ENCODE peak calls at places on chromosomes 11 and 22, in seven cellular contexts. U is H7, D is neural progenitor cell, Q is PC-3, L is tibial artery, S is mesendoderm, O is gastrocnemius medialis. C is an unnamed sample.

GRCh38 chr22:24969588-24970301 is 17.2 kb downstream of the KIAA1671 start:
- DNase-seq in U (no peak), D (no peak), Q (peak; percentile 85), L (peak; percentile 86), S (peak; percentile 89), O (peak; percentile 14), C (no peak)

GRCh38 chr11:106286881-106287504 is 209.5 kb downstream of the AASDHPPT start:
- DNase-seq in U (no peak), D (peak; percentile 53), Q (no peak), L (no peak), S (peak; percentile 78), O (no peak), C (no peak)

GRCh38 chr22:11598492-11599440 is 3929.2 kb upstream of the OR11H1 start:
- DNase-seq in U (no peak), D (no peak), Q (no peak), L (no peak), S (no peak), O (no peak), C (no peak)

GRCh38 chr22:37362618-37363017 is 64.7 kb downstream of the ELFN2 start:
- DNase-seq in U (no peak), D (no peak), Q (peak; percentile 0), L (no peak), S (no peak), O (no peak), C (no peak)

GRCh38 chr22:44026066-44026629 is 2.0 kb downstream of the PARVB start:
- DNase-seq in U (no peak), D (no peak), Q (no peak), L (no peak), S (no peak), O (no peak), C (no peak)

GRCh38 chr11:106077609-106078517 is at the start of gene AASDHPPT:
- DNase-seq in U (peak; percentile 35), D (no peak), Q (peak; percentile 39), L (no peak), S (no peak), O (peak; percentile 15), C (no peak)

GRCh38 chr22:33018232-33018864 is 39.8 kb downstream of the SYN3 start:
- DNase-seq in U (peak; percentile 86), D (peak; percentile 73), Q (peak; percentile 46), L (no peak), S (peak; percentile 70), O (no peak), C (no peak)

GRCh38 chr11:6526411-6527135 is 29.5 kb downstream of the DNHD1 start:
- DNase-seq in U (no peak), D (no peak), Q (no peak), L (no peak), S (no peak), O (no peak), C (no peak)

GRCh38 chr11:126790550-126790981 is 210.0 kb downstream of the KIRREL3 start:
- DNase-seq in U (peak; percentile 49), D (peak; percentile 16), Q (peak; percentile 33), L (no peak), S (peak; percentile 81), O (no peak), C (no peak)

GRCh38 chr22:49018601-49019000 is 809.1 kb downstream of the BRD1 start:
- DNase-seq in U (peak; percentile 30), D (no peak), Q (no peak), L (peak; percentile 24), S (no peak), O (no peak), C (no peak)

GRCh38 chr22:43743131-43743530 is 69.0 kb downstream of the EFCAB6 start:
- DNase-seq in U (peak; percentile 85), D (peak; percentile 66), Q (peak; percentile 14), L (no peak), S (peak; percentile 56), O (no peak), C (no peak)

GRCh38 chr11:11420512-11420911 is 67.5 kb upstream of the CSNK2A3 start:
- DNase-seq in U (no peak), D (no peak), Q (no peak), L (no peak), S (no peak), O (no peak), C (no peak)

GRCh38 chr11:42646959-42647358 is 664.8 kb upstream of the API5 start:
- DNase-seq in U (no peak), D (no peak), Q (no peak), L (no peak), S (no peak), O (no peak), C (no peak)

GRCh38 chr11:111688028-111688427 is 78.2 kb downstream of the PPP2R1B start:
- DNase-seq in U (no peak), D (no peak), Q (no peak), L (no peak), S (no peak), O (no peak), C (no peak)

GRCh38 chr11:71453021-71453910 is at the start of gene NADSYN1:
- DNase-seq in U (peak; percentile 99), D (peak; percentile 99), Q (peak; percentile 98), L (peak; percentile 98), S (peak; percentile 96), O (peak; percentile 95), C (peak; percentile 72)

GRCh38 chr22:23652711-23653110 is 20.6 kb upstream of the DRICH1 start:
- DNase-seq in U (no peak), D (no peak), Q (no peak), L (no peak), S (no peak), O (no peak), C (no peak)

GRCh38 chr11:69151811-69152210 is 3.9 kb upstream of the SMIM38 start:
- DNase-seq in U (peak; percentile 62), D (no peak), Q (no peak), L (peak; percentile 34), S (peak; percentile 49), O (no peak), C (no peak)

GRCh38 chr11:117597083-117597482 is 199.9 kb downstream of the DSCAML1 start:
- DNase-seq in U (peak; percentile 80), D (peak; percentile 83), Q (peak; percentile 56), L (peak; percentile 42), S (peak; percentile 76), O (no peak), C (no peak)

GRCh38 chr11:70675697-70676374 is 277.5 kb downstream of the CTTN start:
- DNase-seq in U (no peak), D (no peak), Q (peak; percentile 41), L (no peak), S (no peak), O (no peak), C (no peak)

GRCh38 chr11:36253238-36253637 is 36.0 kb downstream of the COMMD9 start:
- DNase-seq in U (no peak), D (peak; percentile 61), Q (no peak), L (no peak), S (peak; percentile 56), O (no peak), C (no peak)

GRCh38 chr11:11263238-11264030 is 89.6 kb downstream of the CSNK2A3 start:
- DNase-seq in U (no peak), D (no peak), Q (peak; percentile 15), L (no peak), S (peak; percentile 56), O (no peak), C (no peak)

GRCh38 chr11:7936615-7937014 is 4.9 kb downstream of the OR10A3 start:
- DNase-seq in U (no peak), D (no peak), Q (peak; percentile 69), L (no peak), S (no peak), O (no peak), C (no peak)

GRCh38 chr11:17750013-17750816 is 15.6 kb downstream of the KCNC1 start:
- DNase-seq in U (no peak), D (no peak), Q (no peak), L (peak; percentile 31), S (no peak), O (no peak), C (no peak)

GRCh38 chr11:42802211-42802918 is 509.4 kb upstream of the API5 start:
- DNase-seq in U (no peak), D (no peak), Q (no peak), L (no peak), S (no peak), O (no peak), C (no peak)

GRCh38 chr11:44963071-44963575 is 12.4 kb upstream of the TP53I11 start:
- DNase-seq in U (peak; percentile 72), D (peak; percentile 50), Q (no peak), L (no peak), S (no peak), O (no peak), C (no peak)

DNA sequence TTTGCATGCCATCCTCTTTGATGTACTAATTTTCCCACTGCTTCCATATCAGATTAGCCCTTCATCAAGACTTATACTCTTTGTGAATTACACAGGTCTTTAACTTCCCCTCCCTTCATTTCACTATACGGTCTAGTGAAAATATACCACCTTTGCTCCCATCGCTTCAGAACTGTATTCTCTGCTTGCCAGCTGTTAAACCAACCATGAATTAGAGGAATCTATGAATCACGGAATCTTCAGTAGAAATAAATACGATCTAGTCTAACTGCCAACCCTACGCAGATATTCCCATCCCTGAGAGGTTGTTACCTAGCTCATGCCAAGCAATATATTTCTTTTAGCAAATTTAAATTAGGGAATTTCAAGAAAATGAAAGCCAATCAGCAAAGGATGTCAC is 177.8 kb upstream of the MPPED2 start:
- DNase-seq in U (no peak), D (no peak), Q (no peak), L (no peak), S (no peak), O (no peak), C (no peak)
- H3K4me3 ChIP-seq in U (no peak overlapping the region), D (no peak overlapping the region), Q (no peak overlapping the region), L (no peak overlapping the region), S (no peak overlapping the region), O (no peak overlapping the region), C (no peak overlapping the region)

DNA sequence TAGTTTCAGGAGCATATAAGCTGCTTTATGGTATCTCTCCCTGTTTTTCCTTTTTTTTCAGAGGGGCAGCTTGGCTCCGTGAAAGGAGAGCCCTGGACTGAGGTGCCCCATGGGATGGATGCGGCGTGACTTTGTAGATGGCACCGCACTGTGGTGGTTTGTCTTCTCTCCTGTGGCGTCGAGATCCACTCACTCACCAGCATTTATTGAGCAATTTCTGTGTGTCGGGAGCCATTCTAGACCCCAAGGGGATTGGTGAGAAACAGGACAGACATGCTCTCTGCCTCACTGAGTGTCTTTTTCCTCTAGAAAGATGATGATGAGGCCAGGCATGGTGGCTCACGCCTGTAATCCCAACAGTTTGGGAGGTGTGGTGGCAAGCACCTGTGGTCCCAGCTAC is 55.9 kb upstream of the PHF21B start:
- DNase-seq in U (no peak), D (no peak), Q (no peak), L (no peak), S (no peak), O (no peak), C (no peak)
- H3K4me3 ChIP-seq in U (no peak overlapping the region), D (no peak overlapping the region), Q (no peak overlapping the region), L (no peak overlapping the region), S (no peak overlapping the region), O (no peak overlapping the region), C (no peak overlapping the region)

GRCh38 chr11:119420631-119421030 is 2.3 kb downstream of the THY1 start:
- DNase-seq in U (no peak), D (no peak), Q (no peak), L (no peak), S (no peak), O (no peak), C (no peak)
- H3K4me3 ChIP-seq in U (peak overlapping the region; percentile 9), D (no peak overlapping the region), Q (no peak overlapping the region), L (no peak overlapping the region), S (no peak overlapping the region), O (no peak overlapping the region), C (no peak overlapping the region)

DNA sequence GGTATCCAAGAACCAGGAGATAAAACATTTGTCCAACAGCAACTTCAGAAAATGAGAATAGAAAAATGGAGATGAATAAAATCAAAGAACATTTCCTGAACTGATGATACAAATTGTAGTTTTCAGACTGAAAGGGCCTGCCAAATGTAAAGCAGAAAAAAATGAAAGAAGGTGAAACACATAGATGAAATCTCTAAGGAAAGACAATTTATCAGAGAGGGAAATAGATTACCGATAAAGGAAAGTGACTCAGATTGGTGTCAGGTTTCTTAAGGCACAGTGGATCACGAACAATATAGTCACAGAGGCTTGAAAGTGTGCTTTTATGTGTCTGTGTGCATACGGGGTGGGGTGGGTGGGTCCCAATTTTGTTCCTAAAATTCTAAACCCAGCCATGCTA is 4.1 kb upstream of the STT3A start:
- DNase-seq in U (no peak), D (no peak), Q (peak; percentile 55), L (no peak), S (no peak), O (no peak), C (no peak)
- H3K4me3 ChIP-seq in U (no peak overlapping the region), D (no peak overlapping the region), Q (no peak overlapping the region), L (no peak overlapping the region), S (no peak overlapping the region), O (no peak overlapping the region), C (no peak overlapping the region)

C was measured in GM12864.